ENCODE peak calls at places on chromosomes 5 and 9, in seven cellular contexts. One of them, this sample, is unnamed.
A peak's percentile ranks its signal among the peaks of the same experiment; 100 is the strongest.

GRCh38 chr9:94826044-94826443 is 99.5 kb downstream of the AOPEP start:
- DNase-seq in HCT116: no peak
- DNase-seq in CD8-positive, alpha-beta T cell: no peak
- DNase-seq in effector memory CD4-positive, alpha-beta T cell: no peak
- DNase-seq in heart right ventricle: no peak
- DNase-seq in colonic mucosa: peak; percentile 34
- DNase-seq in SK-N-SH: no peak
- DNase-seq in this sample: no peak

GRCh38 chr5:177131019-177131320 is 2.6 kb upstream of the NSD1 start:
- DNase-seq in HCT116: no peak
- DNase-seq in CD8-positive, alpha-beta T cell: no peak
- DNase-seq in effector memory CD4-positive, alpha-beta T cell: no peak
- DNase-seq in heart right ventricle: no peak
- DNase-seq in colonic mucosa: no peak
- DNase-seq in SK-N-SH: no peak
- DNase-seq in this sample: no peak

GRCh38 chr5:6705959-6706358 is 7.3 kb upstream of the TENT4A start:
- DNase-seq in HCT116: no peak
- DNase-seq in CD8-positive, alpha-beta T cell: no peak
- DNase-seq in effector memory CD4-positive, alpha-beta T cell: no peak
- DNase-seq in heart right ventricle: no peak
- DNase-seq in colonic mucosa: no peak
- DNase-seq in SK-N-SH: no peak
- DNase-seq in this sample: no peak

GRCh38 chr9:113310538-113310937 is 7.4 kb upstream of the RNF183 start:
- DNase-seq in HCT116: no peak
- DNase-seq in CD8-positive, alpha-beta T cell: no peak
- DNase-seq in effector memory CD4-positive, alpha-beta T cell: no peak
- DNase-seq in heart right ventricle: peak; percentile 11
- DNase-seq in colonic mucosa: no peak
- DNase-seq in SK-N-SH: no peak
- DNase-seq in this sample: no peak

GRCh38 chr5:56344594-56344993 is 111.5 kb upstream of the ANKRD55 start:
- DNase-seq in HCT116: no peak
- DNase-seq in CD8-positive, alpha-beta T cell: no peak
- DNase-seq in effector memory CD4-positive, alpha-beta T cell: no peak
- DNase-seq in heart right ventricle: no peak
- DNase-seq in colonic mucosa: no peak
- DNase-seq in SK-N-SH: no peak
- DNase-seq in this sample: no peak

GRCh38 chr5:151406322-151406947 is 41.0 kb upstream of the SLC36A1 start:
- DNase-seq in HCT116: peak; percentile 26
- DNase-seq in CD8-positive, alpha-beta T cell: no peak
- DNase-seq in effector memory CD4-positive, alpha-beta T cell: no peak
- DNase-seq in heart right ventricle: no peak
- DNase-seq in colonic mucosa: no peak
- DNase-seq in SK-N-SH: no peak
- DNase-seq in this sample: peak; percentile 38

GRCh38 chr9:96478829-96479371 is 28.9 kb downstream of the HABP4 start:
- DNase-seq in HCT116: no peak
- DNase-seq in CD8-positive, alpha-beta T cell: no peak
- DNase-seq in effector memory CD4-positive, alpha-beta T cell: no peak
- DNase-seq in heart right ventricle: no peak
- DNase-seq in colonic mucosa: no peak
- DNase-seq in SK-N-SH: no peak
- DNase-seq in this sample: no peak

GRCh38 chr9:90169490-90169889 is 473.1 kb downstream of the DIRAS2 start:
- DNase-seq in HCT116: no peak
- DNase-seq in CD8-positive, alpha-beta T cell: no peak
- DNase-seq in effector memory CD4-positive, alpha-beta T cell: no peak
- DNase-seq in heart right ventricle: no peak
- DNase-seq in colonic mucosa: no peak
- DNase-seq in SK-N-SH: no peak
- DNase-seq in this sample: no peak

GRCh38 chr5:17021363-17021932 is 85.4 kb upstream of the MYO10 start:
- DNase-seq in HCT116: no peak
- DNase-seq in CD8-positive, alpha-beta T cell: no peak
- DNase-seq in effector memory CD4-positive, alpha-beta T cell: no peak
- DNase-seq in heart right ventricle: no peak
- DNase-seq in colonic mucosa: no peak
- DNase-seq in SK-N-SH: peak; percentile 53
- DNase-seq in this sample: no peak

GRCh38 chr5:9698125-9698848 is 68.1 kb upstream of the TAS2R1 start:
- DNase-seq in HCT116: no peak
- DNase-seq in CD8-positive, alpha-beta T cell: no peak
- DNase-seq in effector memory CD4-positive, alpha-beta T cell: no peak
- DNase-seq in heart right ventricle: no peak
- DNase-seq in colonic mucosa: no peak
- DNase-seq in SK-N-SH: no peak
- DNase-seq in this sample: no peak

GRCh38 chr5:121108725-121109124 is 644.6 kb downstream of the PRR16 start:
- DNase-seq in HCT116: no peak
- DNase-seq in CD8-positive, alpha-beta T cell: no peak
- DNase-seq in effector memory CD4-positive, alpha-beta T cell: no peak
- DNase-seq in heart right ventricle: no peak
- DNase-seq in colonic mucosa: no peak
- DNase-seq in SK-N-SH: no peak
- DNase-seq in this sample: no peak

GRCh38 chr5:124000558-124000957 is 488.6 kb downstream of the CSNK1G3 start:
- DNase-seq in HCT116: no peak
- DNase-seq in CD8-positive, alpha-beta T cell: no peak
- DNase-seq in effector memory CD4-positive, alpha-beta T cell: no peak
- DNase-seq in heart right ventricle: no peak
- DNase-seq in colonic mucosa: no peak
- DNase-seq in SK-N-SH: no peak
- DNase-seq in this sample: no peak

GRCh38 chr9:90007516-90008430 is 403.0 kb downstream of the GADD45G start:
- DNase-seq in HCT116: no peak
- DNase-seq in CD8-positive, alpha-beta T cell: no peak
- DNase-seq in effector memory CD4-positive, alpha-beta T cell: no peak
- DNase-seq in heart right ventricle: no peak
- DNase-seq in colonic mucosa: no peak
- DNase-seq in SK-N-SH: no peak
- DNase-seq in this sample: no peak

GRCh38 chr5:39765381-39765780 is 340.6 kb upstream of the DAB2 start:
- DNase-seq in HCT116: no peak
- DNase-seq in CD8-positive, alpha-beta T cell: no peak
- DNase-seq in effector memory CD4-positive, alpha-beta T cell: no peak
- DNase-seq in heart right ventricle: no peak
- DNase-seq in colonic mucosa: no peak
- DNase-seq in SK-N-SH: no peak
- DNase-seq in this sample: no peak

GRCh38 chr5:53927668-53928247 is 367.3 kb downstream of the NDUFS4 start:
- DNase-seq in HCT116: no peak
- DNase-seq in CD8-positive, alpha-beta T cell: no peak
- DNase-seq in effector memory CD4-positive, alpha-beta T cell: no peak
- DNase-seq in heart right ventricle: no peak
- DNase-seq in colonic mucosa: no peak
- DNase-seq in SK-N-SH: no peak
- DNase-seq in this sample: no peak

GRCh38 chr5:543755-544674 is 19.8 kb upstream of the SLC9A3 start:
- DNase-seq in HCT116: no peak
- DNase-seq in CD8-positive, alpha-beta T cell: peak; percentile 35
- DNase-seq in effector memory CD4-positive, alpha-beta T cell: no peak
- DNase-seq in heart right ventricle: peak; percentile 28
- DNase-seq in colonic mucosa: peak; percentile 77
- DNase-seq in SK-N-SH: no peak
- DNase-seq in this sample: no peak

GRCh38 chr5:138676556-138677193 is 76.5 kb upstream of the CTNNA1 start:
- DNase-seq in HCT116: no peak
- DNase-seq in CD8-positive, alpha-beta T cell: no peak
- DNase-seq in effector memory CD4-positive, alpha-beta T cell: no peak
- DNase-seq in heart right ventricle: no peak
- DNase-seq in colonic mucosa: no peak
- DNase-seq in SK-N-SH: no peak
- DNase-seq in this sample: no peak

GRCh38 chr9:4774209-4774608 is 18.5 kb upstream of the RCL1 start:
- DNase-seq in HCT116: no peak
- DNase-seq in CD8-positive, alpha-beta T cell: no peak
- DNase-seq in effector memory CD4-positive, alpha-beta T cell: no peak
- DNase-seq in heart right ventricle: peak; percentile 47
- DNase-seq in colonic mucosa: no peak
- DNase-seq in SK-N-SH: no peak
- DNase-seq in this sample: no peak

GRCh38 chr5:61162832-61163567 is 732 bp upstream of the SMIM15 start:
- DNase-seq in HCT116: no peak
- DNase-seq in CD8-positive, alpha-beta T cell: no peak
- DNase-seq in effector memory CD4-positive, alpha-beta T cell: no peak
- DNase-seq in heart right ventricle: peak; percentile 15
- DNase-seq in colonic mucosa: peak; percentile 40
- DNase-seq in SK-N-SH: peak; percentile 8
- DNase-seq in this sample: no peak

GRCh38 chr5:61163905-61164304 is 1.6 kb upstream of the SMIM15 start:
- DNase-seq in HCT116: no peak
- DNase-seq in CD8-positive, alpha-beta T cell: no peak
- DNase-seq in effector memory CD4-positive, alpha-beta T cell: no peak
- DNase-seq in heart right ventricle: no peak
- DNase-seq in colonic mucosa: no peak
- DNase-seq in SK-N-SH: peak; percentile 3
- DNase-seq in this sample: no peak

GRCh38 chr5:61167382-61167781 is 5.1 kb upstream of the SMIM15 start:
- DNase-seq in HCT116: no peak
- DNase-seq in CD8-positive, alpha-beta T cell: no peak
- DNase-seq in effector memory CD4-positive, alpha-beta T cell: no peak
- DNase-seq in heart right ventricle: no peak
- DNase-seq in colonic mucosa: no peak
- DNase-seq in SK-N-SH: peak; percentile 43
- DNase-seq in this sample: peak; percentile 6

GRCh38 chr5:61171479-61171878 is 9.2 kb upstream of the SMIM15 start:
- DNase-seq in HCT116: no peak
- DNase-seq in CD8-positive, alpha-beta T cell: no peak
- DNase-seq in effector memory CD4-positive, alpha-beta T cell: no peak
- DNase-seq in heart right ventricle: no peak
- DNase-seq in colonic mucosa: no peak
- DNase-seq in SK-N-SH: no peak
- DNase-seq in this sample: no peak

GRCh38 chr5:61168951-61169350 is 6.7 kb upstream of the SMIM15 start:
- DNase-seq in HCT116: no peak
- DNase-seq in CD8-positive, alpha-beta T cell: no peak
- DNase-seq in effector memory CD4-positive, alpha-beta T cell: no peak
- DNase-seq in heart right ventricle: no peak
- DNase-seq in colonic mucosa: no peak
- DNase-seq in SK-N-SH: no peak
- DNase-seq in this sample: no peak
- H3K4me1 ChIP-seq in HCT116: no peaks in the 10 kb centered on the region
- H3K4me1 ChIP-seq in CD8-positive, alpha-beta T cell: no peaks in the 10 kb centered on the region
- H3K4me1 ChIP-seq in effector memory CD4-positive, alpha-beta T cell: no peaks in the 10 kb centered on the region
- H3K4me1 ChIP-seq in heart right ventricle: no peaks in the 10 kb centered on the region
- H3K4me1 ChIP-seq in colonic mucosa: no peaks in the 10 kb centered on the region
- H3K4me1 ChIP-seq in SK-N-SH: peaks cover 2% of the 10 kb centered on the region
- H3K4me1 ChIP-seq in this sample: no peaks in the 10 kb centered on the region

DNA sequence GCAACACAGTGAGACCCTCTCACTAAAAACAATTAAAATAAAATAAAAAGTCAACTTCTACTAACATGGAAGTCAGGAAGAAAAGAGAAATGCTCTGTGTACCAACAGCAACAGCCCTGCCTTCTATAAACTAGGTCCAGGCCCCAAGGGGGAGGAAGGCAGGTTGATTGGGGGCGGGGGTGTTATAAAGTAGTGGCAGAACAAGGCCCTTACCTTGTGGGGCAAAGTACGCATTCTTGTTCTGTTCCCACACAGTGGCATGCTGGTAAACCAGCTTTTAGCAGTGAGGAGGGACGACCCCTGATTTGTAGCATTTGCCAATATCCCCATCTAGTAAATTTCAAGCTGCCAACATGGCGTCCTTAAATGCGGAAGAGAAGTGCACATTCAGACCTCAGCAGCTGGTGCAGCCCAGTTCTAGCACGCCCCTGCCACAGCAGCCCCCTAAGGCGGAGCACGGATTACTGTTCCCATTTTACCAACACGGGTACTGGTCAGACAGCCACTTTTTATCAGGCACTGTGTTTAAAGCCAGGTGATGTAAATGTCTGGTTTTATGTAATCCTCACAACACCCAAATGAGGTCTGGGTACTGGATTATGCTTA is 69.5 kb downstream of the GTF3C4 start:
- DNase-seq in HCT116: no peak
- DNase-seq in CD8-positive, alpha-beta T cell: no peak
- DNase-seq in effector memory CD4-positive, alpha-beta T cell: no peak
- DNase-seq in heart right ventricle: no peak
- DNase-seq in colonic mucosa: peak; percentile 38
- DNase-seq in SK-N-SH: no peak
- DNase-seq in this sample: no peak
- H3K27me3 ChIP-seq in HCT116: no peaks in the 10 kb centered on the region
- H3K27me3 ChIP-seq in CD8-positive, alpha-beta T cell: peaks cover 12% of the 10 kb centered on the region
- H3K27me3 ChIP-seq in effector memory CD4-positive, alpha-beta T cell: peaks cover 14% of the 10 kb centered on the region
- H3K27me3 ChIP-seq in heart right ventricle: no peaks in the 10 kb centered on the region
- H3K27me3 ChIP-seq in colonic mucosa: peaks cover 8% of the 10 kb centered on the region
- H3K27me3 ChIP-seq in SK-N-SH: no peaks in the 10 kb centered on the region
- H3K27me3 ChIP-seq in this sample: no peaks in the 10 kb centered on the region

DNA sequence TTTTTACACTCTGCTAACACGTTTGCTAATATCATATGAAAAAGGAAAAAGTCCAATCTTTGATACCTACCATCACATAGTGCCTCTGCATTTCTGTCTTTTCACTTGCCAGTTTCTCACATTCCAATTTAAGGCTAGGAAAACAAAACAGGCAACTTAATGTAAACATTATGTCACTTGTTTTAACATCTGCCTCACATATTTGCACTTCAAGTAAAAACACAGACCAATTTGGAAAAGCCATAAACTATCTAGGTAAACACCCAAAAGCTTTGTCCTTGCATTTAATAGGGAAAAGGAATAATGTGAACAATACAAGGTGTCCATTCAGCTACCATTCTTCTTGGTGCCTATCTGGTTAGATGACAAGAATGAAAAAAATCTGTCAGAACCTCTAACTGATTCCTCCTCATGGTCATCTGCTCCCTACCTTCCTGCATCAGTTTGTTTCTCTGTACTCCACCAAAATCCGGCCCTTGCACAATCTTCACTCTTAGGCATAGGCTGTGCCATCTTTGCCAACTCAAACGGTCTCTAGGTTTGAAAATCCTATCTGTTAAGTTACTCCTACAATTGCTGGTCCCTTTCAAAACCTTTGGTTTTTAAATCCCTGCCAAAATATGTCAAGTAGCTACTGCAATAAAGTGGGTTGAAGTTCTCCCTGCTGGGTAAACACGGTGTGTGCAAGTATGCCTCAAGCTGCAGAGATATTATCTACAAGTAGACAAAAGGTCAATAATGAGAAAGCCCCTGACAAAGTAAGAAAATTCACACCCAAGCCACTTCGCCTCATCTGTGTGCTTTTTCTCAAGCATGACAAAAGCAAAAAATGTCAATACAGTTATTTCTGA is 3.4 kb downstream of the TLE1 start:
- DNase-seq in HCT116: no peak
- DNase-seq in CD8-positive, alpha-beta T cell: no peak
- DNase-seq in effector memory CD4-positive, alpha-beta T cell: no peak
- DNase-seq in heart right ventricle: no peak
- DNase-seq in colonic mucosa: peak; percentile 35
- DNase-seq in SK-N-SH: no peak
- DNase-seq in this sample: no peak
- H3K4me1 ChIP-seq in HCT116: peaks cover 27% of the 10 kb centered on the region
- H3K4me1 ChIP-seq in CD8-positive, alpha-beta T cell: peaks cover 18% of the 10 kb centered on the region
- H3K4me1 ChIP-seq in effector memory CD4-positive, alpha-beta T cell: peaks cover 4% of the 10 kb centered on the region
- H3K4me1 ChIP-seq in heart right ventricle: peaks cover 49% of the 10 kb centered on the region
- H3K4me1 ChIP-seq in colonic mucosa: peaks cover 9% of the 10 kb centered on the region
- H3K4me1 ChIP-seq in SK-N-SH: peaks cover 12% of the 10 kb centered on the region
- H3K4me1 ChIP-seq in this sample: peaks cover 2% of the 10 kb centered on the region

GRCh38 chr5:154610321-154611154 is 132.5 kb upstream of the HAND1 start:
- DNase-seq in HCT116: peak; percentile 76
- DNase-seq in CD8-positive, alpha-beta T cell: peak; percentile 41
- DNase-seq in effector memory CD4-positive, alpha-beta T cell: peak; percentile 3
- DNase-seq in heart right ventricle: peak; percentile 56
- DNase-seq in colonic mucosa: peak; percentile 67
- DNase-seq in SK-N-SH: peak; percentile 96
- DNase-seq in this sample: peak; percentile 77
- H3K27me3 ChIP-seq in HCT116: no peaks in the 10 kb centered on the region
- H3K27me3 ChIP-seq in CD8-positive, alpha-beta T cell: peaks cover 16% of the 10 kb centered on the region
- H3K27me3 ChIP-seq in effector memory CD4-positive, alpha-beta T cell: peaks cover 18% of the 10 kb centered on the region
- H3K27me3 ChIP-seq in heart right ventricle: peaks cover 5% of the 10 kb centered on the region
- H3K27me3 ChIP-seq in colonic mucosa: peaks cover 25% of the 10 kb centered on the region
- H3K27me3 ChIP-seq in SK-N-SH: peaks cover 7% of the 10 kb centered on the region
- H3K27me3 ChIP-seq in this sample: peaks cover 2% of the 10 kb centered on the region